ENCODE peak calls at places on chromosomes 12 and 14, in eight cellular contexts. Y is A549, T is nephron progenitor cell, C is T-cell, W is naive B cell, N is HEK293T, Q is colonic mucosa, H is EL. R is an unnamed sample.

GRCh38 chr12:113899844-113900471 is 66.2 kb downstream of the RBM19 start:
- DNase-seq in T (no peak), C (no peak), Y (no peak), N (no peak), Q (no peak), H (no peak), W (no peak), R (no peak)

GRCh38 chr12:123436017-123436964 is at the start of gene RILPL2:
- DNase-seq in H (peak), T (peak), W (peak), N (peak), C (peak), Y (peak), Q (peak), R (peak)

GRCh38 chr12:112218150-112218549 is 92.8 kb downstream of the TRAFD1 start:
- DNase-seq in Y (no peak), Q (no peak), N (no peak), H (peak), T (no peak), W (no peak), C (no peak), R (no peak)

GRCh38 chr12:49942921-49943662 is 7.4 kb upstream of the AQP2 start:
- DNase-seq in T (no peak), N (no peak), Y (no peak), H (no peak), C (no peak), W (no peak), Q (peak), R (no peak)

GRCh38 chr14:52312872-52313492 is 1.1 kb upstream of the PTGER2 start:
- DNase-seq in C (no peak), N (no peak), T (no peak), Y (no peak), H (no peak), Q (no peak), W (no peak), R (no peak)

GRCh38 chr12:49187184-49187583 is 1.7 kb downstream of the TUBA1A start:
- DNase-seq in H (peak), T (no peak), Y (no peak), W (no peak), Q (peak), N (no peak), C (no peak), R (no peak)

GRCh38 chr12:46964496-46965098 is 114.8 kb upstream of the PCED1B start:
- DNase-seq in Y (no peak), Q (no peak), C (no peak), N (no peak), H (peak), T (no peak), W (no peak), R (no peak)

GRCh38 chr14:93109572-93110481 is 5.9 kb downstream of the ITPK1 start:
- DNase-seq in T (no peak), Y (no peak), C (no peak), Q (no peak), N (no peak), H (no peak), W (no peak), R (no peak)

GRCh38 chr14:81991998-81992397 is 458.3 kb upstream of the SEL1L start:
- DNase-seq in T (no peak), W (no peak), N (no peak), Q (no peak), C (no peak), H (no peak), Y (no peak), R (peak)

GRCh38 chr14:71539660-71540285 is 392.5 kb upstream of the RGS6 start:
- DNase-seq in N (no peak), C (no peak), T (no peak), Q (no peak), Y (no peak), H (no peak), W (no peak), R (no peak)

GRCh38 chr12:321606-322326 is 59.1 kb upstream of the SLC6A13 start:
- DNase-seq in C (no peak), T (no peak), Y (no peak), Q (no peak), N (no peak), H (no peak), W (no peak), R (peak)

GRCh38 chr12:23552417-23552816 is 397.1 kb downstream of the SOX5 start:
- DNase-seq in Q (no peak), H (no peak), N (no peak), W (no peak), T (no peak), Y (no peak), C (no peak), R (no peak)

GRCh38 chr12:99454539-99455172 is 192.9 kb upstream of the GARIN6 start:
- DNase-seq in Q (no peak), H (no peak), C (no peak), T (no peak), Y (no peak), W (no peak), N (no peak), R (no peak)

GRCh38 chr14:60349663-60350365 is 100.8 kb downstream of the PPM1A start:
- DNase-seq in C (no peak), T (peak), Y (peak), N (peak), Q (peak), H (peak), W (peak), R (peak)

GRCh38 chr12:96395236-96395635 is 5.0 kb downstream of the CDK17 start:
- DNase-seq in Q (no peak), T (no peak), W (no peak), N (no peak), H (peak), C (no peak), Y (no peak), R (no peak)

R was measured in OCI-LY7.